ENCODE peak calls at places on chromosomes 12 and 14, in seven cellular contexts. B, S, A, D, J, E and X are unnamed samples.
A peak's percentile ranks its signal among the peaks of the same experiment; 100 is the strongest.

GRCh38 chr14:58639842-58640484 is 2.2 kb downstream of the DACT1 start:
- DNase-seq in B (peak; percentile 68), S (no peak), A (peak; percentile 86), D (no peak), J (peak; percentile 89), E (peak; percentile 65), X (no peak)

GRCh38 chr14:30521899-30522736 is 36.8 kb upstream of the G2E3 start:
- DNase-seq in B (peak; percentile 37), S (no peak), A (peak; percentile 51), D (no peak), J (peak; percentile 58), E (peak; percentile 42), X (no peak)

GRCh38 chr14:68846466-68846865 is 53.6 kb upstream of the ZFP36L1 start:
- DNase-seq in B (no peak), S (no peak), A (no peak), D (no peak), J (no peak), E (no peak), X (no peak)

GRCh38 chr14:38290601-38291190 is 34.8 kb upstream of the CLEC14A start:
- DNase-seq in B (no peak), S (no peak), A (peak; percentile 98), D (no peak), J (peak; percentile 94), E (no peak), X (no peak)

GRCh38 chr14:103317251-103317650 is 16.8 kb upstream of the EIF5 start:
- DNase-seq in B (no peak), S (no peak), A (no peak), D (no peak), J (no peak), E (no peak), X (no peak)

GRCh38 chr12:47549258-47549657 is 156.6 kb downstream of the RPAP3 start:
- DNase-seq in B (no peak), S (no peak), A (no peak), D (peak; percentile 19), J (no peak), E (no peak), X (no peak)

GRCh38 chr14:22900088-22900799 is 17.2 kb downstream of the REM2 start:
- DNase-seq in B (peak; percentile 86), S (no peak), A (peak; percentile 78), D (peak; percentile 38), J (peak; percentile 78), E (peak; percentile 81), X (no peak)

GRCh38 chr12:69732088-69732487 is 6.6 kb upstream of the RAB3IP start:
- DNase-seq in B (no peak), S (no peak), A (no peak), D (no peak), J (peak; percentile 10), E (no peak), X (no peak)

GRCh38 chr12:117036547-117036946 is 62.7 kb downstream of the TESC start:
- DNase-seq in B (no peak), S (no peak), A (no peak), D (no peak), J (no peak), E (no peak), X (peak; percentile 63)

GRCh38 chr12:121483950-121484349 is 84.0 kb downstream of the RNF34 start:
- DNase-seq in B (no peak), S (no peak), A (no peak), D (no peak), J (no peak), E (no peak), X (no peak)

GRCh38 chr14:99752486-99753121 is 40.6 kb upstream of the EML1 start:
- DNase-seq in B (no peak), S (no peak), A (peak; percentile 76), D (no peak), J (peak; percentile 89), E (peak; percentile 47), X (peak; percentile 47)

GRCh38 chr12:110853856-110854255 is 7.1 kb downstream of the CCDC63 start:
- DNase-seq in B (peak; percentile 49), S (no peak), A (no peak), D (no peak), J (no peak), E (no peak), X (no peak)

GRCh38 chr14:95519699-95520098 is 3.2 kb upstream of the SYNE3 start:
- DNase-seq in B (no peak), S (peak; percentile 61), A (peak; percentile 77), D (peak; percentile 60), J (peak; percentile 97), E (no peak), X (peak; percentile 90)

GRCh38 chr14:57408037-57408436 is 17.7 kb downstream of the NAA30 start:
- DNase-seq in B (no peak), S (no peak), A (no peak), D (no peak), J (no peak), E (no peak), X (no peak)

GRCh38 chr12:92362785-92363184 is 217.1 kb upstream of the BTG1 start:
- DNase-seq in B (no peak), S (no peak), A (no peak), D (peak; percentile 60), J (no peak), E (no peak), X (no peak)

GRCh38 chr12:113030875-113031525 is 25.5 kb upstream of the DTX1 start:
- DNase-seq in B (peak; percentile 85), S (no peak), A (peak; percentile 52), D (peak; percentile 33), J (peak; percentile 73), E (peak; percentile 88), X (no peak)

GRCh38 chr12:100473050-100473715 is 483 bp upstream of the NR1H4 start:
- DNase-seq in B (no peak), S (no peak), A (no peak), D (no peak), J (no peak), E (no peak), X (no peak)

GRCh38 chr12:127162902-127163301 is 1104.1 kb upstream of the TMEM132C start:
- DNase-seq in B (no peak), S (no peak), A (peak; percentile 53), D (no peak), J (peak; percentile 84), E (peak; percentile 20), X (no peak)

GRCh38 chr12:4960030-4960429 is 50.3 kb downstream of the KCNA1 start:
- DNase-seq in B (peak; percentile 15), S (no peak), A (no peak), D (no peak), J (no peak), E (peak; percentile 17), X (no peak)

GRCh38 chr14:79091381-79091963 is 921.3 kb downstream of the NRXN3 start:
- DNase-seq in B (peak; percentile 93), S (no peak), A (no peak), D (no peak), J (no peak), E (no peak), X (no peak)

GRCh38 chr12:12282761-12283160 is 15.9 kb upstream of the LRP6 start:
- DNase-seq in B (no peak), S (no peak), A (peak; percentile 85), D (no peak), J (peak; percentile 74), E (no peak), X (no peak)

DNA sequence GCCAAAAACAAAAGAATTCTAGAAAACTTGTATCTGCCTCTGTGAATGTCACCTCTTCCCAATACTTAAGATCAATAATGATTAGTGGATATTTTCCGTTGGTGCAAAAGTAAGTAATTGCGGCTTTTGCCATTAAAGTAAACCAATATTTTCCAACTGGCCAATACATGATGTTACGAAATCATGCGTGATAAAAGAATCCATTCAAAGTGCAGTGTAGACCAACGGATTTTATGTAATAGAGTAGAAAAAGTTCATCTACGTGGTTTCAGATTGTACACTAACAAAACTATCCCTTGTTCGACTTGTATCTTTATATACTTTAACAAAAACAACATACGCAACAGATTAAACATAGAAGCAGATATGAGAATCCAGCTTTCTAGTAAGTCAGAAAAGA is 626 bp upstream of the ZNF268 start:
- DNase-seq in B (no peak), S (no peak), A (no peak), D (no peak), J (no peak), E (no peak), X (no peak)
- H3K9me3 ChIP-seq in B (peaks cover 34% of the 10 kb centered on the region), S (peaks cover 68% of the 10 kb centered on the region), A (peaks cover 26% of the 10 kb centered on the region), D (peaks cover 48% of the 10 kb centered on the region), J (no peaks in the 10 kb centered on the region), E (peaks cover 85% of the 10 kb centered on the region), X (peaks cover 7% of the 10 kb centered on the region)

DNA sequence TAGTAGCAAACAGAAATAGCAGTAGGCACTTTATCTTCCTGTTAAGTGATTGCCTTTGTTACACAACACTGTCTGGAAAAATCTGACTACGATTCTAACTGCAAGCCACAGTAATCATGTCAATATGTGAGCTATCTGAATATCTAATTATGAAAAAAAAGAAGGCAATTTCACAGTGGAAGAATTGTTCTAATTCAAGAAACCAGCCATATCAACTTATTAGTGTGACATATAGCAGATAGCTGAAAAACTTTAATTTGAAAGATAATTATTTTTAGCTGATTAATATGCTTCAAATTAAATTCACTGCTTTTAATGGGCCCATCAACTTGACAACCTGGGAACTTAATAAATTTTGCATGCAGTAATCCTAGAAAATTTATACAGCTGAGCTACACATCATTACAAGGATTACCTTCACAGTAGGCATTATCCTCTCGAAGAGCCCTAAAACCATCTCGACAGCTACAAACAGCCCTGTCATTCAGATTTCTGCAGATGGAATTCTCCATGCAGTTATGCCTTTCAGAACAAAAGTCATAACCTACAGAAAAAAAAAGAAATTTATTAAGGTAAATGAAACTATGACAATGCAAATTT is 172.7 kb downstream of the NELL2 start:
- DNase-seq in B (no peak), S (no peak), A (no peak), D (no peak), J (no peak), E (no peak), X (no peak)
- H3K4me1 ChIP-seq in B (no peaks in the 10 kb centered on the region), S (no peaks in the 10 kb centered on the region), A (no peaks in the 10 kb centered on the region), D (no peaks in the 10 kb centered on the region), J (no peaks in the 10 kb centered on the region), E (no peaks in the 10 kb centered on the region), X (no peaks in the 10 kb centered on the region)

GRCh38 chr14:105862581-105863239 is 336.3 kb downstream of the TMEM121 start:
- DNase-seq in B (no peak), S (peak; percentile 20), A (no peak), D (no peak), J (no peak), E (no peak), X (peak; percentile 33)
- H3K9me3 ChIP-seq in B (no peaks in the 10 kb centered on the region), S (no peaks in the 10 kb centered on the region), A (peaks cover 70% of the 10 kb centered on the region), D (no peaks in the 10 kb centered on the region), J (no peaks in the 10 kb centered on the region), E (no peaks in the 10 kb centered on the region), X (no peaks in the 10 kb centered on the region)

GRCh38 chr14:61469771-61470170 is 148.4 kb downstream of the PRKCH start:
- DNase-seq in B (no peak), S (no peak), A (no peak), D (no peak), J (no peak), E (no peak), X (no peak)
- H3K4me1 ChIP-seq in B (peaks cover 34% of the 10 kb centered on the region), S (peaks cover 34% of the 10 kb centered on the region), A (peaks cover 34% of the 10 kb centered on the region), D (peaks cover 79% of the 10 kb centered on the region), J (peaks cover 53% of the 10 kb centered on the region), E (peaks cover 70% of the 10 kb centered on the region), X (no peaks in the 10 kb centered on the region)